ENCODE peak calls at places on chromosomes 6 and 20, in five cellular contexts. B is hepatic stellate cell, H is left ventricle myocardium inferior, U is right cardiac atrium, A is fibroblast of lung. N is an unnamed sample.

GRCh38 chr20:63830821-63831593 is at the start of gene ZBTB46:
- DNase-seq in B (peak), U (peak), H (peak), A (peak), N (peak)

GRCh38 chr20:4546786-4547185 is 174.9 kb upstream of the PRND start:
- DNase-seq in H (no peak), A (peak), B (peak), U (no peak), N (no peak)

GRCh38 chr20:41456341-41456740 is 89.7 kb upstream of the EMILIN3 start:
- DNase-seq in A (peak), B (no peak), U (no peak), H (no peak), N (no peak)

GRCh38 chr6:2986722-2987196 is 12.9 kb upstream of the NQO2 start:
- DNase-seq in U (no peak), H (no peak), B (peak), A (peak), N (peak)

GRCh38 chr6:153183925-153184324 is 52.8 kb upstream of the RGS17 start:
- DNase-seq in B (no peak), U (no peak), A (no peak), H (no peak), N (no peak)

GRCh38 chr6:30707281-30707850 is 9.7 kb downstream of the MDC1 start:
- DNase-seq in A (no peak), U (peak), B (no peak), H (no peak), N (no peak)

GRCh38 chr6:116572162-116572561 is 858 bp downstream of the RWDD1 start:
- DNase-seq in A (peak), U (peak), H (peak), B (peak), N (no peak)

GRCh38 chr6:111605100-111605748 is 454 bp downstream of the TRAF3IP2 start:
- DNase-seq in U (peak), H (peak), A (peak), B (peak), N (peak)

GRCh38 chr20:53940883-53941546 is 129.4 kb downstream of the BCAS1 start:
- DNase-seq in B (peak), H (peak), U (peak), A (peak), N (peak)

GRCh38 chr6:927157-927556 is 234.2 kb upstream of the EXOC2 start:
- DNase-seq in A (no peak), H (no peak), B (no peak), U (no peak), N (no peak)

GRCh38 chr20:24116611-24117010 is 128.0 kb upstream of the GGTLC1 start:
- DNase-seq in A (no peak), U (no peak), H (no peak), B (no peak), N (no peak)

N was measured in adrenal gland.